ENCODE peak calls at places on chromosomes 16 and 17, in four cellular contexts. U is SJSA1; Y is CD8-positive, alpha-beta memory T cell; J is MM.1S. H is an unnamed sample.

GRCh38 chr16:24966599-24966998 is 48.6 kb downstream of the ARHGAP17 start:
- DNase-seq in U (no peak), Y (no peak), J (no peak), H (no peak)

GRCh38 chr16:57863434-57864160 is 61.3 kb upstream of the KIFC3 start:
- DNase-seq in Y (no peak), U (peak; percentile 71), J (peak; percentile 35), H (peak; percentile 45)

GRCh38 chr17:2011421-2012371 is 13.4 kb downstream of the RTN4RL1 start:
- DNase-seq in Y (no peak), J (no peak), U (peak; percentile 14), H (no peak)

GRCh38 chr17:19288453-19288852 is 51.3 kb downstream of the EPN2 start:
- DNase-seq in Y (no peak), U (peak; percentile 49), J (no peak), H (no peak)

GRCh38 chr17:43171761-43172487 is 910 bp downstream of the NBR1 start:
- DNase-seq in U (peak; percentile 91), Y (no peak), J (peak; percentile 11), H (peak; percentile 87)

GRCh38 chr16:60945225-60945624 is 1091.0 kb downstream of the CDH8 start:
- DNase-seq in J (peak; percentile 23), Y (no peak), U (no peak), H (no peak)

GRCh38 chr16:25996052-25996451 is 304.3 kb downstream of the HS3ST4 start:
- DNase-seq in U (no peak), J (no peak), Y (no peak), H (no peak)

GRCh38 chr16:20765732-20766131 is 1.9 kb downstream of the ACSM3 start:
- DNase-seq in Y (no peak), J (no peak), U (no peak), H (no peak)

GRCh38 chr16:15643453-15644305 is 725 bp upstream of the MARF1 start:
- DNase-seq in Y (no peak), J (peak; percentile 55), U (no peak), H (peak; percentile 23)

GRCh38 chr16:62661435-62661834 is 625.2 kb upstream of the CDH8 start:
- DNase-seq in U (no peak), J (no peak), Y (no peak), H (no peak)

GRCh38 chr16:88301886-88302285 is 80.9 kb upstream of the ZNF469 start:
- DNase-seq in U (no peak), Y (no peak), J (no peak), H (no peak)

GRCh38 chr17:73182616-73183310 is 10.1 kb upstream of the COG1 start:
- DNase-seq in J (no peak), Y (no peak), U (no peak), H (peak; percentile 6)

GRCh38 chr17:64176556-64176955 is 46.6 kb upstream of the ERN1 start:
- DNase-seq in U (no peak), Y (no peak), J (no peak), H (no peak)

GRCh38 chr16:87828071-87828971 is 41.0 kb downstream of the SLC7A5 start:
- DNase-seq in U (peak; percentile 32), J (no peak), Y (no peak), H (no peak)

GRCh38 chr16:16007743-16008111 is 58.3 kb downstream of the ABCC1 start:
- DNase-seq in Y (no peak), J (peak; percentile 81), U (no peak), H (no peak)

GRCh38 chr17:82948957-82949356 is 109.1 kb upstream of the ZNF750 start:
- DNase-seq in J (no peak), U (no peak), Y (no peak), H (no peak)

GRCh38 chr16:1177750-1178149 is 24.8 kb downstream of the CACNA1H start:
- DNase-seq in J (no peak), Y (no peak), U (no peak), H (no peak)

GRCh38 chr16:83925957-83926725 is 26.9 kb upstream of the OSGIN1 start:
- DNase-seq in U (no peak), J (no peak), Y (no peak), H (no peak)

GRCh38 chr17:43019418-43019817 is 2.8 kb downstream of the VAT1 start:
- DNase-seq in U (no peak), J (no peak), Y (no peak), H (no peak)

GRCh38 chr16:81035975-81036750 is 521 bp downstream of the ATMIN start:
- DNase-seq in Y (no peak), U (peak; percentile 44), J (peak; percentile 39), H (no peak)

GRCh38 chr17:74126179-74126900 is 77.1 kb upstream of the RPL38 start:
- DNase-seq in Y (no peak), J (no peak), U (no peak), H (no peak)

GRCh38 chr17:65674246-65675045 is 113.0 kb upstream of the AXIN2 start:
- DNase-seq in J (no peak), Y (no peak), U (no peak), H (no peak)

GRCh38 chr16:86826931-86827330 is 248.6 kb downstream of the FOXL1 start:
- DNase-seq in Y (no peak), U (no peak), J (no peak), H (no peak)

GRCh38 chr16:81112453-81112852 is 16.3 kb upstream of the GCSH start:
- DNase-seq in U (no peak), J (no peak), Y (no peak), H (no peak)

GRCh38 chr16:72928089-72928981 is 119.6 kb downstream of the ZFHX3 start:
- DNase-seq in J (no peak), U (no peak), Y (no peak), H (no peak)

GRCh38 chr16:31713945-31714898 is 159.4 kb upstream of the ZNF267 start:
- DNase-seq in U (no peak), Y (no peak), J (no peak), H (no peak)

GRCh38 chr16:5633845-5634440 is 536.3 kb upstream of the EEF2KMT start:
- DNase-seq in Y (no peak), U (peak; percentile 4), J (peak; percentile 47), H (no peak)

GRCh38 chr16:1964046-1964505 is 550 bp downstream of the RPS2 start:
- DNase-seq in U (peak; percentile 40), J (no peak), Y (no peak), H (no peak)

GRCh38 chr16:3182608-3183444 is 5.2 kb upstream of the OR1F1 start:
- DNase-seq in U (peak; percentile 88), J (no peak), Y (peak; percentile 40), H (no peak)

GRCh38 chr17:82690786-82691489 is 7.6 kb downstream of the RAB40B start:
- DNase-seq in U (no peak), Y (no peak), J (no peak), H (no peak)

GRCh38 chr16:67862623-67863583 is 9.9 kb upstream of the EDC4 start:
- DNase-seq in Y (no peak), U (no peak), J (no peak), H (no peak)

GRCh38 chr17:2685696-2686095 is 25.9 kb downstream of the CLUH start:
- DNase-seq in Y (no peak), U (no peak), J (no peak), H (no peak)

GRCh38 chr16:65666132-65666869 is 544.4 kb upstream of the CDH11 start:
- DNase-seq in U (no peak), Y (no peak), J (no peak), H (no peak)

GRCh38 chr17:39628655-39629493 is 2.1 kb downstream of the PPP1R1B start:
- DNase-seq in U (no peak), Y (no peak), J (no peak), H (no peak)

DNA sequence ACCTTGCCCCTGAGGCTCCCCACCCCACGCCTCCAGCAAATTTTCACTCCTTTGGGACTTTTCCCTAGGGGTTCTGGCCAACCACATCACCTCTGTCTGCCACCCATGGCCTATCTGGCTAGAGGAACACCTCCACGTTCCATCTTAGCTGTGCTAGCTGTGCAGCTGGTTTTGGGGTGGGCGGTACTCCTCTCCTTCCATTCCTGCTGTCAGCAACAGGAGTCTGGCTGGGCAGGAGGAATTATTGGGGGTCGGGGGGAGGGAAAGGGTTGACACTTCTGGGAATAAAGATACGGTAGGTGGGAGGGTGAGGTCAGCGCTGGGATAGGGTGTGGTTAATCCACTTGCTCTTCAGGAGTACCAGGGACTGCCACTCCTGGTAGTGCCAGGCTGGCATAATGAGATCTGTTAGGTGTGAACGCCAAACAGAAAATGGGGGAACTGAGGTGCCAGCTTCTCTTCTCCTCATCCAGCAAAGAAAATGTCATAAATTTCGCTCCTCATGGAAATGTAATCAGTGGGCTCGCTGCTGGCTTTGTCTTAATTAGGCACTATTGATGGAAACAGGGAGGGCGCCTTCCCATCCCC is 1.2 kb upstream of the DNAH2 start:
- DNase-seq in Y (no peak), U (no peak), J (no peak), H (no peak)
- H3K27ac ChIP-seq in Y (no peak overlapping the region), U (no peak overlapping the region), J (no peak overlapping the region), H (peak overlapping the region; percentile 11)

GRCh38 chr17:80492343-80493136 is 16.1 kb upstream of the NPTX1 start:
- DNase-seq in Y (no peak), J (no peak), U (no peak), H (no peak)

GRCh38 chr17:80487511-80487910 is 11.1 kb upstream of the NPTX1 start:
- DNase-seq in U (no peak), J (no peak), Y (no peak), H (no peak)

GRCh38 chr17:80486692-80487091 is 10.3 kb upstream of the NPTX1 start:
- DNase-seq in J (no peak), U (no peak), Y (no peak), H (no peak)

GRCh38 chr17:80494547-80494946 is 18.1 kb upstream of the NPTX1 start:
- DNase-seq in Y (no peak), J (no peak), U (no peak), H (no peak)

GRCh38 chr17:80491478-80492342 is 15.3 kb upstream of the NPTX1 start:
- DNase-seq in U (no peak), Y (no peak), J (no peak), H (no peak)
- H3K27me3 ChIP-seq in U (peaks cover 9% of the 10 kb centered on the region), Y (peaks cover 5% of the 10 kb centered on the region), J (peaks cover 61% of the 10 kb centered on the region), H (peaks cover 29% of the 10 kb centered on the region)

GRCh38 chr16:90018297-90019200 is 707 bp downstream of the DBNDD1 start:
- DNase-seq in U (no peak), Y (no peak), J (no peak), H (no peak)

GRCh38 chr16:90019201-90019542 is at the start of gene DBNDD1:
- DNase-seq in J (no peak), U (no peak), Y (no peak), H (no peak)

GRCh38 chr16:90020838-90021382 is 1.7 kb upstream of the DBNDD1 start:
- DNase-seq in J (no peak), U (peak; percentile 54), Y (no peak), H (peak; percentile 15)

GRCh38 chr16:90019543-90020259 is 445 bp upstream of the DBNDD1 start:
- DNase-seq in Y (peak; percentile 50), U (peak; percentile 70), J (peak; percentile 29), H (peak; percentile 53)

DNA sequence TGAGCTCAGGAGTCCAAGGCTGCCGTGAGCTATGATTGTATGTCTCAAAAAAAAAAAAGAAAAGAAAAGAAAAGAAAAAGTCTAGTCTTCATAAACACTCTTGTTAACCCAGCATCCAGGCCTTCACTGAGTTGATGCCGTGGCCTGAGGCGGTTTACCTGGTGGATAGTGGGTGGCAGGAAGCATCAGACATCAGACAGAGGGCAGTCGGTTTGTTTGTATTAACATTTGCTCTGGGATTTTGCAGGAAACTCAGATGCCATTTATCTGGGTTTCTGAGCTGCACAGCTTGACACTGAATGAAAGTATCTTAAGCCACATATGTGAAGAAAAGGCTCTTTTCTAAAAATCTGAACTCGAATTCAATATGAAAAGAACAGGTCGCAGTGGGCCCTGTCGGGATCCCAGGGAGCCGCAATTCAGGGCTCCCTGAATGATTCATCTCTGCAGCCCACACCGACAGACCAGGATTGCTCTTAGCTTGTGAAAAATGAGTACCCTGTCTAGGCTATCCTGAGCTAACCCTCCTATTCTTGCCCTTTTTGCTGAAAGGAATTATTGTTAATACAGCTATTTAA is 1.1 kb upstream of the DBNDD1 start:
- DNase-seq in J (no peak), Y (no peak), U (no peak), H (no peak)
- H3K27ac ChIP-seq in J (no peak overlapping the region), Y (no peak overlapping the region), U (peak overlapping the region; percentile 40), H (peak overlapping the region; percentile 73)

GRCh38 chr17:41735744-41736143 is 1.3 kb upstream of the HAP1 start:
- DNase-seq in U (no peak), Y (no peak), J (no peak), H (no peak)
- H3K27me3 ChIP-seq in U (peaks cover 61% of the 10 kb centered on the region), Y (peaks cover 25% of the 10 kb centered on the region), J (peaks cover 66% of the 10 kb centered on the region), H (peaks cover 64% of the 10 kb centered on the region)

H was measured in AG04450.